ENCODE peak calls at places on chromosome 21, in eight cellular contexts. E is stomach; F is astrocyte of the spinal cord; G is mucosa of descending colon; I is HepG2; N is CD4-positive, alpha-beta T cell; Q is AG04449; L is epithelial cell of proximal tubule. Z is an unnamed sample.

GRCh38 chr21:36135391-36136094 is 664 bp downstream of the CBR3 start:
- DNase-seq in N (peak), I (no peak), E (peak), Q (no peak), G (peak), F (peak), L (no peak), Z (peak)

GRCh38 chr21:15058718-15059316 is 6.0 kb downstream of the NRIP1 start:
- DNase-seq in N (no peak), E (no peak), Q (no peak), G (no peak), F (peak), L (peak), I (no peak), Z (no peak)

GRCh38 chr21:18147678-18148077 is 97.0 kb upstream of the CHODL start:
- DNase-seq in G (no peak), I (no peak), L (no peak), F (no peak), N (no peak), Q (no peak), E (no peak), Z (no peak)

GRCh38 chr21:42747267-42747701 is 93.9 kb downstream of the PDE9A start:
- DNase-seq in N (no peak), E (no peak), F (no peak), G (peak), Q (no peak), I (no peak), L (no peak), Z (peak)

GRCh38 chr21:17491716-17492414 is 21.0 kb upstream of the CXADR start:
- DNase-seq in F (peak), G (no peak), N (no peak), Q (peak), L (peak), I (no peak), E (no peak), Z (no peak)

GRCh38 chr21:42381347-42381984 is 14.4 kb downstream of the TMPRSS3 start:
- DNase-seq in N (peak), E (peak), F (peak), I (peak), G (peak), Q (no peak), L (no peak), Z (no peak)

GRCh38 chr21:31354122-31354521 is 10.1 kb upstream of the TIAM1 start:
- DNase-seq in F (no peak), Q (no peak), I (no peak), N (peak), L (no peak), E (no peak), G (no peak), Z (no peak)

GRCh38 chr21:46431448-46431847 is 27.2 kb upstream of the DIP2A start:
- DNase-seq in L (no peak), Q (no peak), G (peak), I (no peak), N (no peak), F (no peak), E (no peak), Z (no peak)

GRCh38 chr21:15289896-15290841 is 225.4 kb upstream of the NRIP1 start:
- DNase-seq in L (no peak), F (no peak), Q (no peak), N (no peak), E (peak), I (peak), G (peak), Z (peak)

GRCh38 chr21:15437873-15438272 is 291.9 kb upstream of the USP25 start:
- DNase-seq in L (no peak), I (no peak), N (no peak), Q (no peak), F (peak), G (no peak), E (no peak), Z (no peak)

GRCh38 chr21:33317226-33317625 is 7.5 kb upstream of the IFNAR1 start:
- DNase-seq in L (no peak), Q (no peak), F (no peak), G (no peak), I (no peak), N (no peak), E (no peak), Z (no peak)

GRCh38 chr21:14096577-14096976 is 114.2 kb downstream of the LIPI start:
- DNase-seq in N (no peak), Q (no peak), L (no peak), F (no peak), I (no peak), G (no peak), E (no peak), Z (no peak)

GRCh38 chr21:19120591-19120990 is 717.0 kb upstream of the TMPRSS15 start:
- DNase-seq in I (no peak), Q (no peak), E (no peak), G (no peak), N (no peak), F (no peak), L (no peak), Z (no peak)

GRCh38 chr21:45255381-45256020 is 32.2 kb downstream of the POFUT2 start:
- DNase-seq in F (no peak), I (peak), L (no peak), E (no peak), Q (no peak), N (no peak), G (no peak), Z (no peak)

GRCh38 chr21:44533891-44534627 is 5.9 kb downstream of the KRTAP10-1 start:
- DNase-seq in N (no peak), E (no peak), G (peak), Q (no peak), I (no peak), F (no peak), L (no peak), Z (peak)

GRCh38 chr21:41664881-41665765 is 101.7 kb downstream of the RIPK4 start:
- DNase-seq in F (peak), N (no peak), G (no peak), L (no peak), Q (peak), I (no peak), E (no peak), Z (no peak)

GRCh38 chr21:42258885-42259407 is 40.0 kb downstream of the ABCG1 start:
- DNase-seq in Q (no peak), G (no peak), N (no peak), E (no peak), I (no peak), L (no peak), F (no peak), Z (no peak)

GRCh38 chr21:15301736-15302135 is 236.9 kb upstream of the NRIP1 start:
- DNase-seq in N (no peak), L (no peak), G (no peak), Q (no peak), E (no peak), F (peak), I (peak), Z (no peak)

GRCh38 chr21:38504056-38504455 is 5.8 kb upstream of the ERG start:
- DNase-seq in L (no peak), E (no peak), G (no peak), Q (no peak), N (no peak), I (no peak), F (no peak), Z (no peak)
- TF ChIP-seq CTCF in L (no peak), E (no peak), G (no peak), Q (no peak), N (no peak), I (no peak), F (no peak), Z (no peak)

DNA sequence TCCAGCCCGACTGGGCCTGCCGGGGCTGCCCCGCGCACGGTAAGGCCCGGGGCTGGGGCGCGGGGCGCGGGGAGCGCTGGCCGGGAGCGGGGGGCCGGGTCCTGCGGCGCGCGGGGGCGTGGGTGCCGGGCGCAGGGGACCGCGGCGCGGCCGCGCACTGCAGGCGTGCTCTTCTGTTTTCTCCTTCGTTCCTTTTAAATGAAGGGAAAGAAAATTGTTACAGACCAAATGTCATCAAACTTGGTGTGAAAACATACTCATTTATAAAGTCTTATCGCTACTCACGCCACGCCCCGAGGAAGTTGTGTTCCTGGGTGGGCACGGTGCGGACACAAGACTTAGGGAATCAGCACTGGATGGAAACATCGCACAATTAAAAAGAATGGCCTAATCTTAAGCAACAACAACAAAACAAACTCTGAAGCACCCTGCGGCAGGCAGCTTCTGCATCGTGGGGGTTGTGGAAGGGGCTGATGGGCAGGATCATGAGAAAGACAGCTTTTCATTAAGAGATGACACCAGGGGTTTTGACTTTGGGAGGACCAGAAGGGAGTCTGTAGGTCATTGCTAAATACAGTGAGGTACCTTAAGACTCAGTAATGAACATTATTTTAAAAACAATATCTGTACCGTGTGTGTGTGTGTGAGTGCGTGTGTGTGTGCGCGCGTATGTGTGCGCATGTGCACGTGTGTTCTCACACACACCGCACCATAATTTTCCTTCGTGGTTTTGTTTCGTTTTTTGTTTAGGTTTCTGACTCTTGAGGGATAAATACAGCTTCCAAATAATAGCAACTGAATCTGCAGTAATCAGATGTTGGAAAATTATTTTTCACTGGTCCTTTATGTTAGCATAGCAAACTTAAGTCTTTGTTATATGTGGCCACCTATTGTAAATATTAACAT is 542 bp downstream of the B3GALT5 start:
- DNase-seq in G (no peak), Q (no peak), I (no peak), N (no peak), E (no peak), F (peak), L (no peak), Z (no peak)
- TF ChIP-seq CTCF in G (no peak), Q (no peak), I (no peak), N (no peak), E (no peak), F (no peak), L (no peak), Z (no peak)

DNA sequence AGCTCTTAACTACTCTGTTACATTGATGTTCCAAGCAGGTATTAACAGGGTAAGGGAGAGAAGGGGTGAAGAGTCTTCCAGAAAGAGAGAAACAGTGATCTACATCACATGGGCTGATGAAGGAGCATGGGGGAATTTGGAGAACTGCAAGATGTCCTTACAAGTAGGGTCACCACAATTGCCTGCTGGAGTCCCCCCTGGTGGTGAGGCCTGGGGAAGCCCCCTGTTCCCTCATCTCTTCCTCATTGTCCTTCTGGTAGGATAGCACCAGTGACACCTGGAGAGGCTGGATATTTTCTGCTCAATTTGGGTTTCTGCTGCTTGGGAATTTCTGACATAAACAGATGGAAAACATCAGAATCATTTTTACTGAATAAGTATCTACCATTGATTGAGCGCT is 126.6 kb downstream of the RUNX1 start:
- DNase-seq in Q (no peak), N (no peak), L (no peak), I (no peak), G (no peak), E (no peak), F (no peak), Z (no peak)
- TF ChIP-seq CTCF in Q (no peak), N (no peak), L (no peak), I (no peak), G (no peak), E (no peak), F (no peak), Z (no peak)

DNA sequence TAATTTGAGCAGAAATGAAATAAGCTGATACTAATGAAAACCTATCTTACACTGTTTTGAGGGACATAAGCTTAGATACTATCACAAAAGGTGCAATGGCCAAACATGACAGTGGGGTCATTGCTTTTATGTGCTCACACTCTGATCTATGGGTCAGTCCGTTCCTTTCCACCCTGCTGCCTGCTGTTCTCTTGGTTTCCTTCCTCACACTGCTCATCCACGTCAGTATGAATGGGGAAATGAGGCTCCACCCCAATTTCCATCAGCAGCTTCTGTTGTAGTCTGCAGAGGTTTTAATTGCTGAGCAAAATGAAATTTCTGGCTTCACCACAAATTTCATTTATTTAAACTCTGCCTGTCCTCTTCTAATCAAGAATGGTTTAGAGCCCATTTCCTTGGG is 155.2 kb downstream of the GABPA start:
- DNase-seq in E (no peak), Q (no peak), F (no peak), I (no peak), G (no peak), N (no peak), L (no peak), Z (no peak)
- TF ChIP-seq CTCF in E (no peak), Q (no peak), F (no peak), I (no peak), G (no peak), N (no peak), L (no peak), Z (no peak)

DNA sequence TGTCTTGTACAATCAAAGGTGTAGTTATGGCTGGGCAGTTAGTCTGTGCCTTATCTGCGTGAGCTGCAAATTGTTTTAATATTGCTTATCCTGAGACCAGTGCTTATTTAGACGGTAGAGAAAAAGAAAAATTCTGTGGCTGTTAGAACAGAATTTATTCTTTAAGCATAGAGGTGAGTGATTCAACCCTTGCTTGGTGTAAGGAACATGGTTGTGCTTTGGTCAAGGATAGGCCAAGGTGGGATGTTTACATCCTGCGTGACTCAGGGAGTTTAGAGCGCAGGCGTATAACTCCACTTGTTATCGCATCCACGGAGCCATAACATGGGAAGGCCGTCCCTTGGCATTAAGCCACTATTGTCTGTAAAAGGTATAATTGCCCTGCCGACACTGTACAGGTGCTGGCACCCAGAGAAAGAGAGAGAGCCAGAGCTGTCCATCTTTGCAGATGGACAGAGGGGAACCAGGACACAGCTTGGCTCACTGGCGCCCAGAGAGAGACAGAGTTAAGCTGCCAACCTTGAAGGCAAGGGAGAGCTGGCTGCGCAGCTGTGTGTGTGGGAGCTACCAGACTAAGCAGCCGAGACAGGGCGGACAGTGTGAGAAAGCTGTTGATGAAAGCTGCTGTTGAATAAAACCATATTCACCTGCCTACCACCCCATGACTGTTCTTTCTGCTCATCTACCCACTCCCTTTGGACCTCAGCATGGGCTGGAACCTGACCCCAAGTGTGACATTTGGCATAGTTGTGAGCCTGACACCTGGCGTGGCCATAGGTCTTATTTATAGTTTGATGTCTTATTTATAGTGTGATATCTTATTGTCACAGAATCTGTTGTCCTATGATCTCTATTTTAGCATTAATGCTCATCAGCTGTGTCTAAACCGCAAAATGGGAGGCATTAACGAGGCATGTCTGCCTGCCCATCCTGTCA is 200.5 kb downstream of the DYRK1A start:
- DNase-seq in Q (no peak), I (no peak), N (no peak), F (no peak), G (no peak), L (no peak), E (no peak), Z (no peak)
- TF ChIP-seq CTCF in Q (no peak), I (no peak), N (no peak), F (no peak), G (no peak), L (no peak), E (no peak), Z (no peak)

GRCh38 chr21:30199989-30200388 is 15.9 kb downstream of the CLDN8 start:
- DNase-seq in N (no peak), F (no peak), I (no peak), Q (no peak), E (no peak), G (no peak), L (no peak), Z (no peak)

GRCh38 chr21:30189763-30190162 is 23.2 kb upstream of the CLDN17 start:
- DNase-seq in F (no peak), Q (no peak), G (no peak), N (no peak), L (no peak), E (no peak), I (no peak), Z (no peak)

GRCh38 chr21:30193201-30193600 is 22.7 kb downstream of the CLDN8 start:
- DNase-seq in I (no peak), N (no peak), Q (no peak), E (no peak), F (no peak), L (no peak), G (no peak), Z (no peak)

GRCh38 chr21:30190554-30190953 is 23.9 kb upstream of the CLDN17 start:
- DNase-seq in I (no peak), L (no peak), E (no peak), G (no peak), Q (no peak), N (no peak), F (no peak), Z (no peak)

DNA sequence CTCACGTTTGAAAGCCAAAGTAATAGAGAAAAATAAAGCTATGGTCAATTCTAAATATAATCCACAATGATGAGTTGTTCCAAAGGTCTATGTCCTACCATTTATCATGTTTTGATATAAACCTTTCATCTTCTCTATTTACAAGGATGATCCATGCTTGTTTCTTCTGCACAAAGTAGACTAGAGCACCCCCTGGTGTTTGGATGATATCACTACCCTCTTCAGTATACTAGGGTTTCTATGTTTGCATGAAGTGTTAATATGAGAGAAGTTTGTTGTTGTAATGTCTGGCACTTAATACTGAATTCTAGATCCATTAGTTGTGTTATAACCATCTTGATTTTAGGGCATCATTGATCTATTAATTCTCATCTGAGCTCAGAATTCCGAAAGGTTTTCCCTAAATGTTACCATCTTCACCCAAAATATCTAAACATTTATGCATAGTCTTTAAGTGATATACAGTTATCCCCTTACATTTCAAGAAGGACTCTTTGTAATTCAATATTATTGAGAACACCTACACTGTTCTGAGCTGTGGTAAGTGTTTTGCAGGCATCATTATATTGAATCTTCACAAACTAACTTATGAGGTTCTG is 21.1 kb downstream of the CLDN8 start:
- DNase-seq in F (peak), E (no peak), G (no peak), L (peak), Q (no peak), I (peak), N (no peak), Z (no peak)
- TF ChIP-seq CTCF in F (peak), E (peak), G (no peak), L (peak), Q (peak), I (no peak), N (no peak), Z (peak)

Z was measured in upper lobe of right lung.